ENCODE peak calls at places on chromosomes 5 and 9, in nine cellular contexts. E, L, T, S, B, K, Z, W and R are unnamed samples.

GRCh38 chr5:61163905-61164304 is 1.6 kb upstream of the SMIM15 start:
- DNase-seq in E (no peak), L (no peak), T (no peak), S (no peak), B (no peak), K (no peak), Z (no peak), W (no peak), R (no peak)

GRCh38 chr9:88651682-88652633 is 117.0 kb downstream of the NXNL2 start:
- DNase-seq in E (peak), L (peak), T (peak), S (no peak), B (peak), K (peak), Z (peak), W (no peak), R (no peak)

GRCh38 chr5:76402251-76402879 is 720 bp upstream of the IQGAP2 start:
- DNase-seq in E (no peak), L (no peak), T (no peak), S (peak), B (no peak), K (peak), Z (no peak), W (no peak), R (peak)

GRCh38 chr5:171313481-171314206 is 4.6 kb downstream of the TLX3 start:
- DNase-seq in E (no peak), L (no peak), T (no peak), S (no peak), B (no peak), K (no peak), Z (no peak), W (no peak), R (no peak)

GRCh38 chr5:170057311-170057710 is 48.4 kb upstream of the FOXI1 start:
- DNase-seq in E (no peak), L (no peak), T (no peak), S (no peak), B (no peak), K (no peak), Z (no peak), W (no peak), R (no peak)

GRCh38 chr9:131382850-131383729 is 10.8 kb upstream of the PRRC2B start:
- DNase-seq in E (peak), L (peak), T (peak), S (no peak), B (peak), K (peak), Z (peak), W (no peak), R (peak)

GRCh38 chr5:41788800-41789395 is 81.3 kb downstream of the OXCT1 start:
- DNase-seq in E (no peak), L (no peak), T (peak), S (no peak), B (no peak), K (peak), Z (peak), W (no peak), R (no peak)

GRCh38 chr9:11431490-11431889 is 818.7 kb upstream of the PTPRD start:
- DNase-seq in E (no peak), L (no peak), T (no peak), S (no peak), B (no peak), K (no peak), Z (no peak), W (no peak), R (no peak)

GRCh38 chr9:90801507-90802289 is at the start of gene SYK:
- DNase-seq in E (no peak), L (no peak), T (no peak), S (no peak), B (no peak), K (no peak), Z (no peak), W (no peak), R (peak)

GRCh38 chr9:115164511-115164974 is 46.6 kb upstream of the TNC start:
- DNase-seq in E (no peak), L (peak), T (no peak), S (no peak), B (peak), K (peak), Z (peak), W (peak), R (no peak)

GRCh38 chr9:133779516-133780403 is 41.6 kb upstream of the SARDH start:
- DNase-seq in E (no peak), L (no peak), T (no peak), S (no peak), B (no peak), K (no peak), Z (no peak), W (no peak), R (no peak)

GRCh38 chr5:55853271-55853670 is 2.1 kb downstream of the IL31RA start:
- DNase-seq in E (no peak), L (no peak), T (peak), S (no peak), B (no peak), K (peak), Z (peak), W (no peak), R (no peak)

GRCh38 chr9:137589441-137590122 is 730 bp downstream of the ZMYND19 start:
- DNase-seq in E (no peak), L (no peak), T (peak), S (no peak), B (no peak), K (peak), Z (no peak), W (no peak), R (no peak)

GRCh38 chr5:133249593-133249992 is 197.8 kb downstream of the HSPA4 start:
- DNase-seq in E (no peak), L (no peak), T (peak), S (no peak), B (no peak), K (no peak), Z (no peak), W (no peak), R (no peak)

GRCh38 chr5:179763215-179763945 is 30.4 kb upstream of the LTC4S start:
- DNase-seq in E (peak), L (peak), T (peak), S (no peak), B (peak), K (peak), Z (peak), W (peak), R (peak)